ENCODE peak calls at places on chromosomes 4 and X, in four cellular contexts. Z, I, K and X are unnamed samples.

GRCh38 chrX:112979879-112980278 is 139.2 kb upstream of the AMOT start:
- DNase-seq in I (no peak), K (no peak), Z (no peak), X (no peak)

GRCh38 chrX:150731795-150732194 is 38.6 kb downstream of the MTMR1 start:
- DNase-seq in I (no peak), K (no peak), Z (no peak), X (no peak)

GRCh38 chr4:179344861-179345260 is 1902.6 kb upstream of the AGA start:
- DNase-seq in K (no peak), I (no peak), Z (no peak), X (no peak)

GRCh38 chrX:68832101-68832416 is 3.2 kb downstream of the EFNB1 start:
- DNase-seq in Z (peak), I (no peak), K (no peak), X (no peak)

GRCh38 chr4:5030927-5031326 is 11.7 kb upstream of the CYTL1 start:
- DNase-seq in I (no peak), Z (no peak), K (no peak), X (no peak)

GRCh38 chr4:4422856-4423485 is 36.1 kb downstream of the NSG1 start:
- DNase-seq in K (no peak), Z (no peak), I (no peak), X (no peak)

GRCh38 chr4:39285111-39285795 is 80.9 kb downstream of the RFC1 start:
- DNase-seq in K (no peak), I (no peak), Z (no peak), X (no peak)

GRCh38 chr4:73021634-73022033 is 47.9 kb downstream of the COX18 start:
- DNase-seq in Z (no peak), I (no peak), K (no peak), X (no peak)

GRCh38 chr4:26152051-26152450 is 168.8 kb upstream of the RBPJ start:
- DNase-seq in I (no peak), Z (no peak), K (no peak), X (no peak)

GRCh38 chr4:91267543-91267942 is 1036.2 kb upstream of the GRID2 start:
- DNase-seq in Z (no peak), K (no peak), I (no peak), X (no peak)

GRCh38 chr4:22220965-22221364 is 272.4 kb upstream of the KCNIP4 start:
- DNase-seq in I (no peak), Z (no peak), K (no peak), X (no peak)

GRCh38 chr4:80201326-80202151 is 4.2 kb downstream of the PRDM8 start:
- DNase-seq in I (peak), Z (no peak), K (peak), X (no peak)

GRCh38 chrX:72026341-72027023 is 105.2 kb downstream of the RTL5 start:
- DNase-seq in K (no peak), Z (no peak), I (no peak), X (no peak)

GRCh38 chr4:130335417-130336194 is 1239.7 kb downstream of the C4orf33 start:
- DNase-seq in Z (peak), K (no peak), I (no peak), X (no peak)

GRCh38 chr4:130333241-130333759 is 1237.3 kb downstream of the C4orf33 start:
- DNase-seq in K (no peak), Z (no peak), I (no peak), X (no peak)

GRCh38 chr4:130336585-130337217 is 1240.7 kb downstream of the C4orf33 start:
- DNase-seq in K (no peak), Z (no peak), I (no peak), X (no peak)
- TF ChIP-seq CTCF in K (peak), Z (no peak), I (peak), X (peak)

DNA sequence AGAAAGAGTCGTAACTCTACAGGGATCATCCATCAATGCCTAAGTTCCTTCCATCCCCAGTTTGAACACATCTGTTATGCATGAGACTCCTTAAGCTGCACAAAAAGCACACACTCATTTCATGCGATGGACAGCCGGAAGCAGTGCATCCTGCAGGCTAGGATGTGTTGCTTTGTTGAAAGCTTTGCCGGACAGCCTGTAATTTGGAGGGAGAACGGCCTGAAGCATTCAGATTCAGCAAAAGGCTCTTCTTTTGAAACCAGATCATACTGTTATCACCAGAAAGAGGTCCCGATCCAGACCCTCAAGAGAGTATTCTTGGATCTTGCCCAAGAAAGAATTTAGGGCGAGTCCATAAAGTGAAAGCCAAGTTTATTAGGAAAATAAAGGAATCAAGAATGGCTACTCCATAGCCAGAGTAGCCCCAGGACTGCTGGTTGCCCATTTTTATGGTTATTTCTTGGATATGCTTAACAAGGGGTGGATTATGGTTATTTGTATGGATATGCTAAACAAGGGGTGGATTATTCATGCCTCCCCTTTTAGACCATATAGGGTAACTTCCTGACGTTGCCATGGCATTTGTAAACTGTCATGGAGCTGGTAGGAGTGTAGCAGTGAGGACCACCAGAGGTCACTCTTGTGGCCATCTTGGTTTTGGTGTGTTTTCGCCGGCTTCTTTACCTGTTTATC is 48.1 kb upstream of the DHRSX start:
- DNase-seq in K (peak), I (no peak), Z (no peak), X (no peak)
- TF ChIP-seq CTCF in K (no peak), I (no peak), Z (no peak), X (no peak)

GRCh38 chr4:1216869-1217294 is 32.0 kb downstream of the CTBP1 start:
- DNase-seq in I (peak), Z (no peak), K (no peak), X (no peak)
- TF ChIP-seq CTCF in I (peak), Z (no peak), K (no peak), X (no peak)

DNA sequence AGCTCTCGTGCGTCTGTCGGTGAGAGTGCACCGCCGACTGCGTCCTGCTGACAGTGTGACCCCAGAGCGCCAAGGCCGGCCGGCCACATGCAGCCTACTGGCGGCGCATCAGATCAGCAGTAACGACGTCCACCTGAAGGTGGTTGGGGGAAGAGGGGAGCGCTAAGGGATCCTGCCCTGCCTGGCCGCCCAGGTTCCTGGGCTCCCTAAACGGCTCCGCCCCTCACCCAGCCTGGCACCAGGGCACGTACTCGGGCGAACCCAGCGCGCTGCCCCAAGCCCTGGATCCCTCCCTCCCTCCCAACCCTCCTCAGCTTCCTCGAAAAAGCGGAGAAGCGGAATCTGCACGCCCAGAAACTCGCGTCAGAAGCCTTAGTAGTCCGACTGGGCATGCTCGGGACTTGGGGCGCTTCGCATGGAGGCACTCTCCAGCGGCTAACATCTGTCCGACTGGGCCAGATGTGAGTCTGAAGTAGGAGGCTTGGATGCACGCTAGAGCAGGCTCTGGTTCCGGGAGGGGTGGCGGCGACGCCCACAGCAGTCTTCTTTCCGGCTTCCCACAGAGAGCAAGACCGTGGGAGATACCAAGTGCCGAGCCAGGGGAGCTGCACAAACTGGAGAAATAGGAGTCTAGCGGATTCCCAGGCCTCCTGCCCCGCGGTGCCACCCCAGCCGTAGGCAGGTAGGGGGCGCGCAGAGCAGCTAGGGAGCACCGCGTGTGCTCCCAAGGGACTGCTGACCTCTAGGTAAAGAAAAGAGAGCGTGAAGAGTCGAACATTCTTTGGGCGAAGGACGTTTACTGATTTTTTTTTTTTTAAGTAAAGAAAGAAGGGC is 114.4 kb upstream of the TEX13C start:
- DNase-seq in Z (peak), K (peak), I (peak), X (no peak)
- TF ChIP-seq CTCF in Z (no peak), K (no peak), I (no peak), X (no peak)

GRCh38 chr4:2604614-2605013 is 68.2 kb downstream of the FAM193A start:
- DNase-seq in K (no peak), I (no peak), Z (no peak), X (no peak)

GRCh38 chr4:2600878-2601277 is 64.4 kb downstream of the FAM193A start:
- DNase-seq in Z (no peak), K (no peak), I (no peak), X (no peak)

GRCh38 chr4:2595436-2595835 is 59.0 kb downstream of the FAM193A start:
- DNase-seq in K (no peak), Z (no peak), I (no peak), X (no peak)

GRCh38 chr4:2596153-2596552 is 59.7 kb downstream of the FAM193A start:
- DNase-seq in Z (no peak), K (no peak), I (no peak), X (no peak)

DNA sequence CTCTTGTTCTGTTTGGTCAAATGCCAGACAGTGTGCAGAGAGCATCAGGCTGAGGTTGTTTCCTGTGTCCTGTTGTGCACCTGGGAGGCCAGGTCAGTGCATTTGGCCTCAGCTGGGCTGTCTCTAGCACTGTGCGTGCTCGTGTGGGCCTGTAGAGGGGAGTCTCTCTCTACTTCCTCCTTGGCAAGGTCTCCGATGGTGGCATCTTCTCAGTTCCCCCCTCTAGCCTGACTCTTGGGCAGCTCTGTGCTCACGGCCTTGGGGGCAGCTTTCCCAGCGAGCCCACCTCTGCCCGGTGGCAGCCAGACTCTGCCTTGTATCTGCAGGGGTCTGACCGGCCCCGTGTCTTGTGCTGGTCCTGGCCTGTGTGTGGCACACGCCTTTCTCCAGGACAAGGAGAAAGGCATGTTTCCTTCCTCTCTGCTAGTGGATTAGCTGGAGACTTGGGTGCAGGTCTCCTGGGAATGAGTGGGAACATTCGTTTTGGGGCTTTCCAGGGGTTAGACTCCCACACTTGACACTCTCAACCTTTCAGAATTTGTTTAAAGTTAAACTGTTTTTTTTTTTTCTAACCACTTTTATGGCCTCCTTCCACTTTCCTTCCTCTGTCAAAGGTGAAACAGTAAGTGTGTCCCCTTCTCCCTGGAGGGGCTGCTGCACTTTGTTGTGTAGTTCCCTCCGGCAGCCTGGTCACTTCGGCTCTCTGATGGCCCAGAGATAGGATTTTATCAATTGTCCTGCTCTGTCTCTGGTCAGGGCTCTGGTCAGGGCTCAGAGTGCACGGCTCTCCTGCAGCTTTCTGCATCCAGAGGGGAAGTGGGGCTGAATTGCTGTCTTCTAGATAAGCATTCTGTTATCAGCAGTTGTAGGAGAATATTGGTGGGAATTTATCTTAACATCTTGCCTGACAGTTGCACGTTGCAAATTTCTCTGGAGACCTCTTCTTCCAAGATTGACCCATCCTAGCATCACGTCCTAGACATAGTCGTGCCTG is 62.5 kb downstream of the FAM193A start:
- DNase-seq in K (no peak), I (no peak), Z (peak), X (no peak)
- TF ChIP-seq CTCF in K (no peak), I (no peak), Z (no peak), X (no peak)

DNA sequence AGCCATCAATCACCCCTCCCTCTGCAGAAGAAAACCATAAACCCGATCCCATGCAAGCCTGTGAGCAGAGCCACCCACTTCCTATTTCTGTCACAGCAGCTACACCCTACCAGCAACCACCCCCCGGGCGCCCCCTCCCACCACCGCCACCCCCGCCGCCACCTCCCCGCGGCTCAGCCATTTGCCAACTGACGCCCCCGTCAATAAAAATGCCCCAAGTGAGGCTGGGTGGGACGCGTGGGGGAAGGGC is 1.1 kb downstream of the PPP3CA start:
- DNase-seq in Z (no peak), K (no peak), I (no peak), X (no peak)
- TF ChIP-seq CTCF in Z (no peak), K (no peak), I (no peak), X (no peak)

GRCh38 chrX:28701222-28701621 is 114.0 kb downstream of the IL1RAPL1 start:
- DNase-seq in Z (no peak), I (no peak), K (no peak), X (no peak)
- TF ChIP-seq CTCF in Z (no peak), I (no peak), K (no peak), X (no peak)

DNA sequence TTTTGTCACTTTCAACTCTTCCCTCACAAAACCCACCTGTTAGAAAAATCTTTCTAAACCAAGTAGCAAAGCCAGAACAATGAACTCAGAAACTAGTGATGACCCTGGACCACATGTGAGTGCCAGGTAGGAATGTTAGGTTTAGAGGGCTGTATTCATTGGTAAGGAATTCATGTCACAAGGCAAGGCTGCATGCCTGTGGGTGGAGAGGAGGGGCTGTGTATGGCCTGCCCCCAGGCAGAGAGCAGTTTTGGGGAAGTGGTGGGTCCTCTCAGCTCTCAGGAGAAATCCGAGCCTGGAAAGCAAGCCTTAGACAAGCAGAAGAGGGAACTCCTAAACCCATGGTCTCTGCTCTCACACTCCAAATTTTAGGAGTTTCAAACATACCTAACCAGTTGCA is 2.4 kb downstream of the RNF175 start:
- DNase-seq in I (no peak), K (no peak), Z (no peak), X (no peak)
- TF ChIP-seq CTCF in I (no peak), K (no peak), Z (no peak), X (no peak)